ENCODE peak calls at places on chromosomes 4 and X, in eight cellular contexts. R, W, B, X, F, G, C and A are unnamed samples.
A peak's percentile ranks its signal among the peaks of the same experiment; 100 is the strongest.

GRCh38 chrX:104762641-104763040 is 196.6 kb downstream of the IL1RAPL2 start:
- DNase-seq in X (no peak), G (no peak), B (no peak), R (no peak), C (no peak), W (no peak), F (no peak), A (no peak)

GRCh38 chrX:23292979-23293651 is 41.5 kb upstream of the PTCHD1 start:
- DNase-seq in X (no peak), B (peak; percentile 28), F (no peak), G (no peak), C (peak; percentile 58), W (no peak), R (peak; percentile 55), A (no peak)

GRCh38 chrX:99394450-99394849 is 1015.6 kb downstream of the PCDH19 start:
- DNase-seq in G (no peak), W (no peak), C (no peak), R (no peak), F (no peak), X (no peak), B (no peak), A (no peak)

GRCh38 chr4:109009909-109010308 is 247.1 kb upstream of the ETNPPL start:
- DNase-seq in R (peak; percentile 7), C (no peak), F (no peak), W (no peak), B (no peak), X (no peak), G (peak; percentile 14), A (no peak)

GRCh38 chr4:57190651-57191481 is 80.7 kb upstream of the IGFBP7 start:
- DNase-seq in R (peak; percentile 11), X (no peak), F (no peak), W (no peak), G (peak; percentile 28), C (peak; percentile 77), B (no peak), A (no peak)

GRCh38 chr4:128942547-128942946 is 133.0 kb downstream of the JADE1 start:
- DNase-seq in B (no peak), X (no peak), F (no peak), W (no peak), R (no peak), C (no peak), G (no peak), A (no peak)

GRCh38 chr4:6258741-6259140 is 10.9 kb upstream of the WFS1 start:
- DNase-seq in X (no peak), C (no peak), R (no peak), G (no peak), W (peak; percentile 18), B (no peak), F (no peak), A (no peak)

GRCh38 chrX:22392176-22392814 is 119.6 kb downstream of the CBLL2 start:
- DNase-seq in F (no peak), C (no peak), G (no peak), W (no peak), B (no peak), X (no peak), R (no peak), A (no peak)

GRCh38 chrX:103792916-103793540 is 16.4 kb downstream of the PLP1 start:
- DNase-seq in B (peak; percentile 44), G (peak; percentile 82), C (no peak), R (peak; percentile 76), F (no peak), X (no peak), W (no peak), A (no peak)

GRCh38 chr4:98444371-98444770 is 183.2 kb downstream of the RAP1GDS1 start:
- DNase-seq in F (no peak), X (no peak), C (no peak), R (no peak), W (no peak), G (no peak), B (no peak), A (no peak)